ENCODE peak calls at places on chromosomes 7 and 10, in five cellular contexts. U, I, P, F and X are unnamed samples.

GRCh38 chr7:132854238-132854637 is 227.7 kb downstream of the CHCHD3 start:
- DNase-seq in I (no peak), F (no peak), P (no peak), U (no peak), X (no peak)

GRCh38 chr7:90706067-90706716 is 110.1 kb downstream of the CDK14 start:
- DNase-seq in F (no peak), I (no peak), P (no peak), U (no peak), X (no peak)

GRCh38 chr7:132815130-132815529 is 238.9 kb upstream of the PLXNA4 start:
- DNase-seq in P (no peak), I (no peak), F (no peak), U (no peak), X (no peak)

GRCh38 chr7:44048031-44048795 is 3.7 kb downstream of the DBNL start:
- DNase-seq in U (no peak), F (no peak), P (no peak), I (no peak), X (no peak)

GRCh38 chr10:3248526-3249255 is 76.1 kb upstream of the PITRM1 start:
- DNase-seq in I (no peak), F (no peak), P (no peak), U (no peak), X (peak; percentile 81)

GRCh38 chr7:110522751-110523200 is 568.2 kb upstream of the LRRN3 start:
- DNase-seq in P (no peak), F (no peak), I (no peak), U (no peak), X (no peak)

GRCh38 chr10:51574248-51575067 is 124.9 kb downstream of the CSTF2T start:
- DNase-seq in F (no peak), P (no peak), U (no peak), I (no peak), X (no peak)

GRCh38 chr10:105542401-105542800 is 901.3 kb downstream of the SORCS3 start:
- DNase-seq in I (no peak), U (no peak), P (no peak), F (no peak), X (no peak)

GRCh38 chr7:10913457-10913856 is 60.2 kb upstream of the PHF14 start:
- DNase-seq in P (no peak), F (no peak), I (no peak), U (no peak), X (no peak)

GRCh38 chr7:18753972-18754610 is 258.5 kb downstream of the HDAC9 start:
- DNase-seq in I (no peak), P (no peak), F (no peak), U (no peak), X (no peak)

GRCh38 chr10:99532687-99533495 is at the start of gene NKX2-3:
- DNase-seq in U (peak; percentile 51), F (no peak), P (no peak), I (no peak), X (no peak)

GRCh38 chr10:127872011-127872741 is 20.6 kb downstream of the CLRN3 start:
- DNase-seq in P (no peak), U (no peak), F (no peak), I (no peak), X (no peak)

GRCh38 chr7:77428777-77429231 is 12.7 kb upstream of the GSAP start:
- DNase-seq in P (no peak), U (peak; percentile 18), I (no peak), F (no peak), X (peak; percentile 70)

GRCh38 chr7:134421998-134422397 is 36.9 kb downstream of the AKR1B1 start:
- DNase-seq in I (no peak), F (no peak), P (no peak), U (no peak), X (no peak)